ENCODE peak calls at places on chromosome 16, in four cellular contexts. B is H1, J is HepG2, P is K562. Y is an unnamed sample.

GRCh38 chr16:22216191-22216831 is 10.2 kb downstream of the EEF2K start:
- DNase-seq in B (no peak), J (no peak), P (peak; percentile 78), Y (no peak)

GRCh38 chr16:12449795-12450194 is 353.9 kb downstream of the CPPED1 start:
- DNase-seq in B (no peak), J (no peak), P (no peak), Y (no peak)

GRCh38 chr16:58628845-58629680 is 563 bp downstream of the CNOT1 start:
- DNase-seq in B (no peak), J (peak; percentile 55), P (peak; percentile 83), Y (peak; percentile 34)

GRCh38 chr16:48361012-48361411 is 24.2 kb downstream of the SIAH1 start:
- DNase-seq in B (no peak), J (no peak), P (peak; percentile 23), Y (no peak)

GRCh38 chr16:19926449-19927390 is 42.1 kb upstream of the GPRC5B start:
- DNase-seq in B (no peak), J (peak; percentile 96), P (peak; percentile 19), Y (no peak)

GRCh38 chr16:30923554-30924085 is at the start of gene FBXL19:
- DNase-seq in B (no peak), J (no peak), P (no peak), Y (no peak)

GRCh38 chr16:14309906-14310305 is 238.8 kb downstream of the MRTFB start:
- DNase-seq in B (no peak), J (no peak), P (peak; percentile 19), Y (peak; percentile 73)

GRCh38 chr16:54503436-54503835 is 216.8 kb upstream of the IRX3 start:
- DNase-seq in B (no peak), J (no peak), P (no peak), Y (no peak)

DNA sequence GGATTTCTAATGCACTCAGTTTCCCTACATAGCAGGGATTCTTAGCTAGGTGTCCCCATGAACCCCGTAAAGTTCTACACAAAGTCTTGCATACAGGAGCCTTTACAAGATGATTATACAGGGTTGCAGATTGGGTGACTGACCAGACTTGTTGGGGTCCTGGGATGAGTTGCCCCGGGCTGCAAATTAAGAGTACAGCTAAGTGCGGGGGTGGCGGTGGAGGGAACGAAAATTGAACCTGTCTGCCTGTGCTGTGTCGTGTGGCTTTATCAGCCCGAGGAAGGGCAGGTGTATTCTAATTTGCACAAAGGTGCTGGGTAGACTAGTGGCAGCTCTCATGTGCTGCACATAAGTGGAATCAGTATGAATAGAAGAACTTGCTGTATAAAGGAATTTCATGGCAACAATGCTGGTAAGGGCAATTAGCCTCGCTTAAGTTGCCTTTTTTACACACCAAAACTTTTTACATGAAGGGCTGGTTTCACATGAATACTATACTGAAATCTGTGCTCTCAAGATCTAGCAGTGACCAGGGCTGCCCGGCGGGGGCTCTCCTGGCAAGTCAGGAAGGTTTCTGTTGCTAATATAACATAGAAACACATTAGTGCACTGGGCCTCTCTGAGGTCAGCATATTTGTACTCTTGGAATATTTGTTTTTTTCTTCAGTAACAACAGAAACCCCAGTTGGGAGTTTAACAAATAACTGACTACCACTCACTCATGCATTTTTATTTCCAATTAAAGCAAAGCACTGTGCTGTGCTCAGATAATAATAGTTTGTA is 50.7 kb downstream of the ADCY7 start:
- DNase-seq in B (no peak), J (no peak), P (no peak), Y (no peak)
- TF ChIP-seq PHF8 in B (no peak), J (no peak), P (no peak), Y (no peak)

DNA sequence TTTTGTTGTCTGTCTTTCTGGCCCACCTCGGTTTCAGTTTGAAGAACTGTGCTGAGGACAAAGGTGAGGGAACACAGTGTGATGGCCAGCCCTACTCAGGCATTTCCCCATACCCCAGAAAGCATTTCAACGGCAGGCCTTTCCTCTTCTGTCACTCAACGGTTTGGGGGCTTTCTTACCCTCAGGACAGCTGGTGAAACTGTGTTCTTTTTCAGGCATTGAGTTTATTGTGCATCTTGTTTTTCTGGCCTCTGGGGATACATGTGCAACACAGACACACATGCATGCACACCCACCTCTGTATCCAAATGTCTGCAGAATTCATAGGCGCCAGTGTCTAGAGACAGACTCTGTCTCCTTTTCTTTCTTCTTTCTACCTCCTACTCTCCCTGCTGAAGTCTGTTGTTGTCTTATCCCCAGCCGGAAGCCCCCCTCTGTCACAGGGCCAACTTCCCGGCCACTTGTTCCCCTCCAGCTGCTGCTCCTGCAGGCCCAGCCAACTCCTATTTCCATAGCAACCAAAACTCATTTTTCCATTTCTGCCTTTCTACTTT is 17.0 kb downstream of the CHD9 start:
- DNase-seq in B (no peak), J (no peak), P (no peak), Y (no peak)
- TF ChIP-seq PHF8 in B (no peak), J (no peak), P (no peak), Y (no peak)

DNA sequence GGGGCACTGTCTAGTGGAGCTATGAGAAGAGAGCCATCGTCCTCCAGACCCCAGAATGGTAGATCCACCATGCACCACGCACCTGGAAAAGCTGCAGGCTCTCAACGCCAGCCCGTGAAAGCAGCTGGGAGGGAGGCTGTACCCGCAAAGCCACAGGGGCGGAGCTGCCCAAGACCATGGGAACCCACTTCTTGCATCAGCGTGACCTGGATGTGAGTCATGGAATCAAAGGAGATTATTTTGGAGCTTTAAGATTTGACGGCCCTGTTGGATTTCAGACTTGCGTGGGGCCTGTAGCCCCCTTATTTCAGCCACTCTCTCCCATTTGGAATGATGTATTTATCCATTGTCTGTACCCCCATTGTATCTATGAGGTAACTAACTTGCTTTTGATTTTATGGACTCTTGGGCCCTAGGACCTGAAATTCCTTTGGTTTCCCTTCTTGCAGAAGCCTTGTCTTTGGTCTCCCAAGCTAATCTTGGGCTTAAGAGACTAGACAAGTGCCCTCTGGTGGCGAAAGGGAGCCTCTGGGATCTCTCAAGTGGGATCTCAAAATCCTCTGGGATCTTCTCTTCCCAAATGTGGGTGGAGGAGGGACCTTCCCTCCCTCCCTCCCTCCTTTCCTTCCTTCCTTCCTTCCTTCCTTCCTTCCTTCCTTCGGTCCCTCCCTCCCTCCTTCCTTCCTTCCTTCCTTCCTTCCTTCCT is 58.2 kb upstream of the HAPSTR1 start:
- DNase-seq in B (no peak), J (peak; percentile 76), P (peak; percentile 67), Y (peak; percentile 81)
- TF ChIP-seq PHF8 in B (no peak), J (no peak), P (no peak), Y (no peak)

GRCh38 chr16:86669285-86669805 is 91.0 kb downstream of the FOXL1 start:
- DNase-seq in B (no peak), J (no peak), P (no peak), Y (no peak)

GRCh38 chr16:86668136-86668535 is 89.8 kb downstream of the FOXL1 start:
- DNase-seq in B (no peak), J (no peak), P (peak; percentile 18), Y (peak; percentile 42)

GRCh38 chr16:86670835-86671234 is 92.5 kb downstream of the FOXL1 start:
- DNase-seq in B (no peak), J (no peak), P (no peak), Y (no peak)

GRCh38 chr16:86671486-86672214 is 93.3 kb downstream of the FOXL1 start:
- DNase-seq in B (no peak), J (no peak), P (no peak), Y (no peak)

GRCh38 chr16:86669937-86670772 is 91.8 kb downstream of the FOXL1 start:
- DNase-seq in B (no peak), J (no peak), P (no peak), Y (no peak)
- TF ChIP-seq PHF8 in B (no peak), J (no peak), P (no peak), Y (no peak)

DNA sequence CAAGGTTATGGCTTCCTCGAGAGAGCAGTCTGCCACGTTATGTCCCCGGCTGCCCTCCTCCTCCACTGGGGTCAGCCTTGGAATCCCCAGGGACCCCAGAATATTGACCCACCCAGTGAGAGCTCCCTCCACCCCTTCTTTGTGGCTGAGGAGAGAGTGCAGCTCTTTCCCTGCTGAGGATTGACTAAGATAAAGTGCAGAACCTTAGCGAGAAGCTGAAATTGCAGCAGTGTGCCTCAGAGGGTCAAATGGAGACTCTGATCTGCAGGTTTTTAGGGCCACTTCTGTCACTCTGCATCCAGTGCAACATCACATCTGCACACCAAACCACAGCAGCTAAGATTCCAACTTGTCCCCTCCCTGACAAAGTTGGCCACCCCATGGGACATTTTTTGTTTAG is 25.6 kb upstream of the PMFBP1 start:
- DNase-seq in B (no peak), J (no peak), P (no peak), Y (no peak)
- TF ChIP-seq PHF8 in B (no peak), J (no peak), P (no peak), Y (no peak)

GRCh38 chr16:62041401-62041800 is 5.2 kb upstream of the CDH8 start:
- DNase-seq in B (no peak), J (peak; percentile 40), P (peak; percentile 2), Y (peak; percentile 5)
- TF ChIP-seq PHF8 in B (no peak), J (no peak), P (no peak), Y (no peak)

GRCh38 chr16:11175850-11176341 is 80.1 kb downstream of the SOCS1 start:
- DNase-seq in B (no peak), J (no peak), P (no peak), Y (no peak)
- TF ChIP-seq PHF8 in B (no peak), J (no peak), P (no peak), Y (no peak)

GRCh38 chr16:68446941-68447675 is 1.2 kb downstream of the SMPD3 start:
- DNase-seq in B (no peak), J (no peak), P (no peak), Y (no peak)
- TF ChIP-seq PHF8 in B (no peak), J (no peak), P (no peak), Y (no peak)

GRCh38 chr16:77300232-77300631 is 101.0 kb downstream of the SYCE1L start:
- DNase-seq in B (no peak), J (no peak), P (no peak), Y (no peak)

GRCh38 chr16:77295896-77296295 is 96.7 kb downstream of the SYCE1L start:
- DNase-seq in B (no peak), J (no peak), P (no peak), Y (peak; percentile 37)

GRCh38 chr16:77299395-77299794 is 100.2 kb downstream of the SYCE1L start:
- DNase-seq in B (no peak), J (no peak), P (no peak), Y (no peak)

GRCh38 chr16:77298638-77299360 is 99.6 kb downstream of the SYCE1L start:
- DNase-seq in B (no peak), J (no peak), P (no peak), Y (peak; percentile 93)

DNA sequence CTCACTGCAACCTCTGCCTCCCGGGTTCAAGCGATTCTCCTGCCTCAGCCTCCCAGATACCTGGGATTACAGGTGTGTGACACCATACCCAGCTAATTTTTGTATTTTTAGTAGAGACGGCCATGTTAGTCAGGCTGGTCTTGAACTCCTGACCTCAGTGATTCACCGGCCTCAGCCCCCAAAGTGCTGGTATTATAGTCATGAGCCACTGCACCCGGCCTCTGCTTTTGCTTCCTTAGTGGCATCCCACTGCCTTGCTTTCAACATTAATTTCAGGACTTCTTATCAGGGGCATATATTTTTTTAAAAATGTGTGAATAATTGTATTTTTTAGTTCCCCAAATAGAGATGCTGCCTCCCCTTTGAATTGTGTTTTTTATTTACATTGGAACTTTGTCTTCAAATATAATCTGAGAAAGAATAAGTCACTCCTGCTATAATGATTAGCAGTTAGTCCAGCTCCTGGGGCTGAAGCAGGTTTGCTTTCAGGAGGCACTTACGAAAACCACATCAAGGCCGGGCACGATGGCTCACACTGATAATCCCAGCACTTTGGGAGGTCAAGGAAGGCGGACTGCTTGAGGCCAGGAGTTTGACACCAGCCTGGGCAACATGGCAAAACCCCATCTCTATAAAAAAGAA is 98.9 kb downstream of the SYCE1L start:
- DNase-seq in B (no peak), J (no peak), P (no peak), Y (no peak)
- TF ChIP-seq PHF8 in B (no peak), J (no peak), P (no peak), Y (no peak)

Y was measured in A549.